ENCODE peak calls at places on chromosomes 1 and 21, in four cellular contexts. E is GM12878, Y is GM12891, C is K562. I is an unnamed sample.

GRCh38 chr1:87044840-87045239 is 130.4 kb downstream of the HS2ST1 start:
- DNase-seq in C (no peak), E (no peak), Y (no peak), I (no peak)

GRCh38 chr1:153375511-153375910 is at the start of gene S100A12:
- DNase-seq in E (no peak), C (no peak), Y (no peak), I (peak; percentile 78)

GRCh38 chr1:27400035-27400962 is 7.9 kb downstream of the GPR3 start:
- DNase-seq in Y (no peak), E (no peak), C (no peak), I (no peak)

GRCh38 chr1:15031251-15031930 is 122.2 kb upstream of the TMEM51 start:
- DNase-seq in Y (no peak), E (no peak), C (no peak), I (no peak)

GRCh38 chr1:91152331-91152730 is 130.5 kb upstream of the ZNF644 start:
- DNase-seq in C (no peak), Y (no peak), E (no peak), I (no peak)

GRCh38 chr1:1024421-1025415 is 4.8 kb downstream of the AGRN start:
- DNase-seq in Y (no peak), C (no peak), E (no peak), I (no peak)

GRCh38 chr21:31236528-31236927 is 107.5 kb downstream of the TIAM1 start:
- DNase-seq in E (no peak), Y (no peak), C (no peak), I (no peak)

GRCh38 chr1:1763657-1764621 is 14.3 kb downstream of the NADK start:
- DNase-seq in E (no peak), C (no peak), Y (no peak), I (peak; percentile 94)

GRCh38 chr1:8374812-8375211 is 56.9 kb downstream of the SLC45A1 start:
- DNase-seq in E (no peak), C (peak; percentile 60), Y (no peak), I (no peak)

DNA sequence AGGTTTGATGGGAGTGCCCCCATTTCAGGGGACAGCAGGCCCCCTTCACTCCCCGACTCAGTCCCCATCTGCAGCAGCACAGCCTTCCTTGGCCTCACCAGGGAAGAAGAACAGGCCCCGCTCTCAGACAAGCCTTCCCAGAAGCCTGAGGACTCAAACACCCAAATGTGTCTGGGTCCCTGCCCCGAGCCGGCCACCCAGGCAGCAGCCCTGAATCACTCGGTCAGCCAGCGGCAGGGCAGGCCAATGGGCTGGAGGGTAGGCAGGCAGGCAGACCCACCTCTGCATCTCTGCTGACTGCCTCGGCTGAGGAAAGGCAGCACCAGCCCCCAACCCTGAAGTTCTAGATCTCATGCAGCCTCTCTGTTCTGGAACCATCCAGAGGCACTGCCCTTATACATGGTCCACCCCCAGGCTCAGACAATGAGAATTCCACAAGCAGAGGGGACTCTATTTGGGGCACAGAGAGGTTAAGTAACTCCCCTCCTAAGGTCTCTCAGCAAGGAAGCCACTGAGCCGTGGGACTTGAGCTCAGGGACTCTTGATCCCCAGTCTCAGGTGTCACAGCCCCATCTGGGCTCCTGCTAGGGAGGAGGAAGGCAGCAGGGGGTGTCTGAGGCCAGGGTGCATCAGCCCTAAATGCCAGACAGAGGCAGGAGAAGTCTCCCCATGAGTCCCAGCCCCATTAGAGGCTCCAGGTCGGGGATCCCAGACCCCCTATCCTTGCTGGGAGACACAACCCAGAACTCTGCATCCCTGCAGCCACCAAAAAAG is 33.2 kb upstream of the RUNX3 start:
- DNase-seq in E (no peak), C (no peak), Y (peak; percentile 67), I (no peak)
- TF ChIP-seq SPI1 in E (no peak), C (no peak), Y (no peak), I (no peak)

DNA sequence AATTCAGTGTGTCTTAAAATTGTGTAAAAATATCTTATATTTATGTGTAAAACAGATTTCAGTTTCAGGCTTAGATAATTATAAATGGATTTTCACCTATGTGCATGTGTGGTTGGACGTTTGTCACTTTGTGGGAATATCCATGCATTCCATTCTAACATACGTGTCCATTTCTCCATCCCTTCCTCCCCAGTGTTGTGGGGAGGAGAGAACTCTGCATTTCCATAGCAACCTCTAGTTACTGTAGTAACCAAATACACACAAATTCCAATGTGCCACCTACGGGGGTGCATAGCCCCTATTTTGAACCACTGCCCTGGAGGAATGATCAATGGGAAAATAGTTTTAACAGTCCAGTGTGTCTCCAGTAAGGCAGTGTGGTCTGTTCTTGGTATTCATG is 79.0 kb downstream of the RASAL2 start:
- DNase-seq in Y (no peak), E (no peak), C (no peak), I (no peak)
- TF ChIP-seq SPI1 in Y (no peak), E (no peak), C (no peak), I (no peak)

GRCh38 chr21:44485254-44485793 is 30.0 kb downstream of the LRRC3 start:
- DNase-seq in Y (no peak), E (no peak), C (peak; percentile 64), I (no peak)
- TF ChIP-seq SPI1 in Y (no peak), E (no peak), C (no peak), I (no peak)

DNA sequence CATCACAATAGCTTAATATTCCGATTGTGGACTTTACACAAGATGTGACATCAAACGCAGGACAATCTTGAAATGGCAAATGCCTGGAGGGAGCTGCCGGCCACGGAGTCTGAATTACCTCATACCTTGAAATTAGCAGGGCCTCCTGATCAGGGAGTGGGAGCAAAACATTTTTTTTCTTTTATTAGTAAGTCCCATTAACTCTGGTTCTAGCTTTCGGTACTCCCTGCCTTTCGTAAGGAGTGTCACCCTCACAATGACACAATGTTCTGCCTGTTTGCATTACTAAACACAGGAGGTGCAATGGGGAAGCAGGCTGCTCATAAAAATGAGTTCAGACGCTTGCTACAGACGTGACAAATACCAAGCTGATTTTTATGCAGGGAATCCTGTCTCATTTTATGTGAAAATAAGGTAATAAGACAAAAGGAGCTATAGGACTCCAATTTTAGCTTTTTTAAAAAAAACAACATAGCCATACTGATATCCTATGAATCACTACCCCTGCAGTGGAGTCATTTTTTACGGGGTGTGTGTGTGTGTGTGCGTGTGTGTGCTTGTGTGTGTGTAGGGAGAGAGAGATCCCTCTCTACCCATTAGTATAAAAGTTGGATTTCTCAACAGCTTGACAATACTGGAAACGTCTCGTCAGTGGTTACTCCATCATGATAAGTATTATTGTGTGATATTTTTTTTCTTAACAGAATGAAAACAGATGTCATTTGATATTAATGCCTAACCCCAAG is 205.1 kb upstream of the RUNX1 start:
- DNase-seq in C (no peak), E (no peak), Y (no peak), I (no peak)
- TF ChIP-seq SPI1 in C (no peak), E (no peak), Y (no peak), I (no peak)

DNA sequence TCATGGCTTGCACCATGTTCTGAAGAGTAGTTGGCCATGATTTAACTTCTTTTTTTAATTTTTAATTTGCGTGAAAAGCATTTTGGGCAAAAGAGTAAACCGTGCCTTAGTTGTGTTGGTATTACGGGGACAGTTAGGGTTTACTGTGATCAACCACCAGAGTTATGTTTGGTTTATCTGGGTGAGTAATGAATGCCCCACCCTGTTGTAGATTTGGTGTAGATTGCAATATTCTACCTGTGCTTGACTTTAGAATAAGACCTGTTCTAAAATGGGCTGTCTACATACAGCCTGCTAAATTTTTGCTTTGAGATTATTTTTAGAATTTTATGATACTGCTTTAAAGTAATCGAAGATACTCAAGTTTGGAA is 1.4 kb downstream of the USP25 start:
- DNase-seq in C (no peak), E (no peak), Y (no peak), I (no peak)
- TF ChIP-seq SPI1 in C (no peak), E (no peak), Y (no peak), I (no peak)

DNA sequence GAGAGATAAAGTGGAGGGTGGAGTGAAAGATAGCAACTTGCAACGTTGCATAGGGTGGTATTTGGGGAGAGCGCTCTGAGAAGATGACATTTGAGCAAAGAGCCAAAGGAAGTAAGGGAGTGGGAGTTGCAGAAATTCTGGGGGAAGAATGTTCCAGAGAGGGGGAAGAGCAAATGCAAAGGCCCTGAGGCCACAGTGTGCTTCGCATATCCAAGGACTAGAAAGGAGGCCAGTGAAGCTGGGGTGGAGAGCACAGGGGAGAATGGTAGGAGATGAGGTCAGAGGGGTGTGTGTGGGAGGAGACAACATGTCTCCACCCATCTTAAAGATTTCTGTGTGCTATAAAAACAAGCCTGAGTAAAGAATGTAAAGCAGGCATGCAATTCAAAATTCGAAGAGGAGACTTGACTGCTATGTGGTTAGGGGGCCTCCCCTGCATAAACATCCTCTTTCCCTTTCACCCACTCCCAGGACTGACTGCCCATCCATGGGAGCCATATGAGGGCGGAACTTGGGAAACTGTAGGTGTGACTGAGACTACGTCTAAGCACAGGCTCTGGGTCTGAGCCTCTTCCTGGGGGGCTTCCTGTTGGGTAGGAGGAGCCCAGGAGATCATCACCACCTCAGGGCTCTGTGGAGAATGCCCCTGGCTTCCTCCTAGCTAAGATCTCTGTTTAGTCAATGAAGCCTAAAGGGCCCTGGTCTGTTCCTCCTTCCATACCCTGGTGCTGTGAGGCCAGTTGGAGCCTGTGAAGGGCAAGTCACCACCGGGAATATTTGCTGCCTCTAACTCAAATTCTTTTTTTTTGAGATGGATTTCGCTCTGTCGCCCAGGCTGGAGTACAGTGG is 2.9 kb upstream of the CLIC4 start:
- DNase-seq in C (peak; percentile 53), E (no peak), Y (no peak), I (no peak)
- TF ChIP-seq SPI1 in C (no peak), E (peak; percentile 37), Y (no peak), I (no peak)

GRCh38 chr1:234509457-234510328 is 30.7 kb upstream of the TARBP1 start:
- DNase-seq in C (no peak), E (no peak), Y (no peak), I (no peak)
- TF ChIP-seq SPI1 in C (no peak), E (no peak), Y (no peak), I (no peak)

GRCh38 chr1:192474080-192474683 is 101.4 kb upstream of the RGS1 start:
- DNase-seq in E (no peak), C (peak; percentile 50), Y (no peak), I (no peak)

GRCh38 chr1:192475329-192475728 is 100.2 kb upstream of the RGS1 start:
- DNase-seq in C (no peak), Y (no peak), E (no peak), I (no peak)

GRCh38 chr1:192476802-192477298 is 98.7 kb upstream of the RGS1 start:
- DNase-seq in Y (no peak), C (no peak), E (peak; percentile 34), I (peak; percentile 11)

GRCh38 chr1:192475970-192476369 is 99.6 kb upstream of the RGS1 start:
- DNase-seq in C (no peak), E (no peak), Y (no peak), I (no peak)

GRCh38 chr1:192477630-192478029 is 97.9 kb upstream of the RGS1 start:
- DNase-seq in C (no peak), E (peak; percentile 17), Y (no peak), I (no peak)
- TF ChIP-seq SPI1 in C (no peak), E (no peak), Y (no peak), I (no peak)

DNA sequence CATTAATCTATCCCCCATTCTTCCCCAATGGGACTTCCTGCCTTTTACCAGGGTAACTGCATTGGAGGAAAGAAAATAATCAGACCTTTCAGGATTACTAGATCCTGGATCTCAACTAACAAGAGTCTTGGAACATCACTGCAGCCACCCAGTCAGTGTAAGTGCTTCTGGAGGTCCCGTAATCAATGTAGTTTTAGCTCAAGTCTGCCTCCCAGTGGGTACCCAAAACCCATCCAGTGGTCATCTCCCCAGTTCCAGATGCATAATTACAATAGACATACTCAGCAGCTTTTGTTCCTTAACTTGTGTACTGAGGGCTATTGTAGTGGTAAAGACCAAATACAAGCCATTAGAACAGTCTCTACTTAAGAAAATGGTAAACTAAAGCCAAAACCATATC is 319.1 kb downstream of the GPATCH2 start:
- DNase-seq in C (no peak), E (no peak), Y (no peak), I (no peak)
- TF ChIP-seq SPI1 in C (no peak), E (no peak), Y (no peak), I (no peak)

I was measured in HL-60.